ENCODE peak calls at places on chromosomes 13 and 19, in seven cellular contexts. C is nucleus accumbens, Z is retina, U is Peyer's patch, A is aorta, J is GM13977, W is posterior cingulate gyrus. Y is an unnamed sample.

GRCh38 chr13:60583911-60584753 is 187.1 kb downstream of the TDRD3 start:
- DNase-seq in U (no peak), Z (no peak), C (no peak), J (no peak), A (no peak), W (no peak), Y (peak)

GRCh38 chr19:6536138-6536671 is 5.4 kb downstream of the TNFSF9 start:
- DNase-seq in W (peak), C (no peak), A (no peak), J (peak), U (peak), Z (peak), Y (peak)

GRCh38 chr13:51999525-51999924 is 11.7 kb downstream of the ATP7B start:
- DNase-seq in Z (no peak), U (no peak), A (peak), W (peak), J (no peak), C (no peak), Y (peak)

GRCh38 chr13:85729296-85729695 is 69.9 kb downstream of the SLITRK6 start:
- DNase-seq in Z (no peak), J (no peak), A (no peak), W (no peak), U (no peak), C (no peak), Y (peak)

GRCh38 chr13:106318941-106319411 is 216.5 kb downstream of the EFNB2 start:
- DNase-seq in C (no peak), W (no peak), J (no peak), A (no peak), U (no peak), Z (no peak), Y (peak)

GRCh38 chr13:104106705-104107393 is 1040.6 kb upstream of the SLC10A2 start:
- DNase-seq in U (no peak), Z (no peak), W (no peak), J (no peak), C (no peak), A (no peak), Y (peak)

GRCh38 chr19:29789007-29789406 is 22.8 kb upstream of the CCNE1 start:
- DNase-seq in C (no peak), Z (no peak), W (no peak), U (no peak), J (no peak), A (no peak), Y (no peak)

GRCh38 chr13:45925151-45925550 is 73.6 kb upstream of the SIAH3 start:
- DNase-seq in Z (no peak), U (no peak), C (no peak), A (no peak), W (no peak), J (no peak), Y (no peak)